ENCODE peak calls at places on chromosomes 16 and 17, in seven cellular contexts. J, W, R, M, K, G and D are unnamed samples.
A peak's percentile ranks its signal among the peaks of the same experiment; 100 is the strongest.

GRCh38 chr17:57874434-57875108 is 24.7 kb upstream of the MRPS23 start:
- DNase-seq in J (peak; percentile 42), W (peak; percentile 97), R (no peak), M (peak; percentile 83), K (peak; percentile 79), G (no peak), D (peak; percentile 72)

GRCh38 chr16:72560617-72561016 is 388.7 kb upstream of the PMFBP1 start:
- DNase-seq in J (no peak), W (no peak), R (no peak), M (no peak), K (no peak), G (no peak), D (no peak)

GRCh38 chr17:7029659-7030058 is 6.2 kb upstream of the SLC16A13 start:
- DNase-seq in J (no peak), W (no peak), R (no peak), M (no peak), K (no peak), G (no peak), D (peak; percentile 72)

GRCh38 chr17:33751702-33752065 is 458.6 kb upstream of the ASIC2 start:
- DNase-seq in J (no peak), W (no peak), R (no peak), M (no peak), K (no peak), G (no peak), D (no peak)

GRCh38 chr17:78933959-78934568 is 8.9 kb upstream of the TIMP2 start:
- DNase-seq in J (peak; percentile 96), W (peak; percentile 82), R (no peak), M (peak; percentile 63), K (peak; percentile 98), G (peak; percentile 94), D (peak; percentile 94)

GRCh38 chr17:66667491-66668030 is 167.4 kb upstream of the CACNG5 start:
- DNase-seq in J (no peak), W (no peak), R (peak; percentile 25), M (no peak), K (no peak), G (no peak), D (no peak)

GRCh38 chr17:9837551-9838471 is 12.1 kb downstream of the GLP2R start:
- DNase-seq in J (peak; percentile 51), W (peak; percentile 38), R (no peak), M (no peak), K (peak; percentile 80), G (peak; percentile 98), D (peak; percentile 46)

GRCh38 chr17:62303476-62303875 is 76.9 kb upstream of the EFCAB3 start:
- DNase-seq in J (no peak), W (no peak), R (no peak), M (no peak), K (no peak), G (no peak), D (no peak)

GRCh38 chr16:9657659-9658058 is 524.6 kb downstream of the GRIN2A start:
- DNase-seq in J (no peak), W (no peak), R (no peak), M (peak; percentile 34), K (no peak), G (no peak), D (no peak)

GRCh38 chr17:70137451-70138230 is 31.7 kb upstream of the KCNJ2 start:
- DNase-seq in J (peak; percentile 84), W (no peak), R (no peak), M (no peak), K (peak; percentile 82), G (peak; percentile 62), D (peak; percentile 57)

GRCh38 chr16:68781784-68782183 is 44.7 kb downstream of the CDH1 start:
- DNase-seq in J (no peak), W (no peak), R (no peak), M (no peak), K (no peak), G (no peak), D (no peak)

GRCh38 chr17:63240106-63240505 is 206.0 kb downstream of the CYB561 start:
- DNase-seq in J (no peak), W (no peak), R (no peak), M (no peak), K (no peak), G (no peak), D (no peak)

GRCh38 chr16:86550281-86550680 is 4.8 kb downstream of the MTHFSD start:
- DNase-seq in J (no peak), W (no peak), R (no peak), M (no peak), K (no peak), G (no peak), D (no peak)

GRCh38 chr16:89253548-89254287 is 36.2 kb downstream of the ZNF778 start:
- DNase-seq in J (no peak), W (no peak), R (no peak), M (no peak), K (no peak), G (no peak), D (no peak)

GRCh38 chr17:40623419-40624217 is 24.0 kb downstream of the SMARCE1 start:
- DNase-seq in J (no peak), W (no peak), R (no peak), M (no peak), K (no peak), G (no peak), D (no peak)

GRCh38 chr17:8835106-8835505 is 32.4 kb downstream of the PIK3R6 start:
- DNase-seq in J (no peak), W (no peak), R (no peak), M (peak; percentile 43), K (peak; percentile 16), G (no peak), D (no peak)

GRCh38 chr17:48547839-48548686 is 3.2 kb upstream of the HOXB2 start:
- DNase-seq in J (no peak), W (no peak), R (no peak), M (no peak), K (peak; percentile 73), G (no peak), D (no peak)

GRCh38 chr16:48609453-48610023 is 442 bp downstream of the N4BP1 start:
- DNase-seq in J (no peak), W (peak; percentile 43), R (no peak), M (peak; percentile 66), K (no peak), G (peak; percentile 47), D (peak; percentile 55)

GRCh38 chr16:48608871-48609452 is 1.0 kb downstream of the N4BP1 start:
- DNase-seq in J (no peak), W (no peak), R (no peak), M (no peak), K (no peak), G (no peak), D (no peak)

GRCh38 chr16:48607056-48607825 is 2.7 kb downstream of the N4BP1 start:
- DNase-seq in J (no peak), W (no peak), R (no peak), M (no peak), K (no peak), G (peak; percentile 37), D (no peak)

GRCh38 chr16:48605518-48606110 is 4.4 kb downstream of the N4BP1 start:
- DNase-seq in J (no peak), W (no peak), R (no peak), M (no peak), K (no peak), G (no peak), D (no peak)

DNA sequence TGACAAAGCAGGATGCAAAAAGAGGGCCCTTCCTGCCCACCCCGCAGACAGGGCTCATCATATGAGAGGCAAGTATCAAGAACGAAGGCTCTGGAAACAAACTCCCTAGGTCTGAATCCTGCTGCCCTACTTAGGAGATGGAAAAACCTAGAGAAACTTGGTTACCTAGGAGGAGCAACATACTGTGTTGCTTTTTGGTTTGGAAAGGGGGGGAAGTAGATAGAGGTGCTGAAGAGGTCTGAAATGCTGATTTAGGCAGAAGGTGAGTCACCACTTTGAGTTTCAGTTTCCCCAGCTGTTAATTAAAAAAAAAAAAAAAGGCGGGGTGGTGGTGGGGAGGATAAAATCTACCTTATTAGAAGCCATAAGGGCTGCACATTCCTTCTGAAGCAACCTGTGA is 1.5 kb downstream of the N4BP1 start:
- DNase-seq in J (no peak), W (no peak), R (no peak), M (no peak), K (no peak), G (no peak), D (no peak)
- H3K27ac ChIP-seq in J (peak overlapping the region; percentile 85), W (peak overlapping the region; percentile 13), R (peak overlapping the region; percentile 87), M (no peak overlapping the region), K (peak overlapping the region; percentile 92), G (no peak overlapping the region), D (peak overlapping the region; percentile 90)

GRCh38 chr17:74133726-74134125 is 69.8 kb upstream of the RPL38 start:
- DNase-seq in J (no peak), W (peak; percentile 27), R (no peak), M (no peak), K (no peak), G (no peak), D (no peak)

GRCh38 chr17:74134991-74135390 is 68.5 kb upstream of the RPL38 start:
- DNase-seq in J (no peak), W (peak; percentile 18), R (no peak), M (no peak), K (no peak), G (no peak), D (no peak)

GRCh38 chr17:74132354-74132753 is 71.1 kb upstream of the RPL38 start:
- DNase-seq in J (no peak), W (peak; percentile 19), R (no peak), M (no peak), K (no peak), G (no peak), D (no peak)

GRCh38 chr17:74137416-74137815 is 66.1 kb upstream of the RPL38 start:
- DNase-seq in J (no peak), W (peak; percentile 8), R (no peak), M (no peak), K (no peak), G (no peak), D (no peak)

GRCh38 chr17:74135391-74136167 is 67.9 kb upstream of the RPL38 start:
- DNase-seq in J (no peak), W (peak; percentile 25), R (no peak), M (no peak), K (no peak), G (no peak), D (no peak)
- TF ChIP-seq CTCF in J (no peak), W (no peak), R (no peak), M (no peak), K (no peak), G (no peak), D (no peak)

GRCh38 chr16:28298511-28298878 is 6.2 kb downstream of the SBK1 start:
- DNase-seq in J (no peak), W (peak; percentile 60), R (no peak), M (no peak), K (no peak), G (no peak), D (no peak)
- H3K27ac ChIP-seq in J (no peak overlapping the region), W (no peak overlapping the region), R (no peak overlapping the region), M (no peak overlapping the region), K (no peak overlapping the region), G (no peak overlapping the region), D (no peak overlapping the region)

DNA sequence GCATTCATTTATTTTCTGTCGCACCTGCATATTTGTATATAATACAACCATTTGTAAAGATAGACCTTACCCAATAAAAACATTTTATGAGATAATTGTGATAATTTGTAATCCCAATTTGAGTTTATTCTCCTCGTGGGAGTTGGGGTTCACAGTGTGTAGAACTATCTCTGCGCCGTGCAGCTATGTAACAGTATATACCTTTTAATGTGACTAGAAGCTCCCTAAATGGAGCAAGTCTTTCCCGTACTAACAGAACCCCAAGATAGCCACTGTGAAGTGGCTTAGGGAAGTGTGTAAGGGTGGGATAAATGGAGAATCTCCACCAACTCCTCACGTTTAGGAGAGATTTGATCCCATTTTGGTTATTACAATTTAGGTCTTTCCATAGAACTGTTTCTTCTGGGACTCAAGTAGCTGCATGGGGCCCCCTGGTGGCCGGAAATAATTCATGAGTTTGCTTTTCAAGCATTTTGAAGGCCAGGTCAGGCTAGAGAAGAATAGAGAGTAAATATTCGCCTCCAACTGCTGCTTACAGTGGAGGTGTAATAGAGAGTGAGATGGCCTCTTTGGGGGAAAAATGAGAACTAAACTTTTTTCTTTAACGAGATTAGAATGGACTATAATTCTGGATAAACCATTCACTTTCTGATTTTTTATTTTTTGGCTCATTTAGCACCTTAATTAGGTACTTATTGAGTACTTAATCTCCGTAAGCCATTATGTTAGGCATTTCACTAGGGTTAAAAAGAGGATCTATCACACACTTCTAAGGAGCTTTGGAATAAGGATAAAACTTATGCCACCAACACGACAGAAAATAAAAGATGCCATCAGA is 4.5 kb downstream of the TMEM100 start:
- DNase-seq in J (peak; percentile 95), W (peak; percentile 82), R (peak; percentile 45), M (peak; percentile 88), K (peak; percentile 94), G (peak; percentile 78), D (peak; percentile 51)
- TF ChIP-seq CTCF in J (peak; percentile 73), W (peak; percentile 84), R (peak; percentile 66), M (peak; percentile 68), K (peak; percentile 84), G (peak; percentile 91), D (peak; percentile 82)